ENCODE peak calls at places on chromosomes 7 and 10, in five cellular contexts. M is heart right ventricle, E is prostate gland, Z is OCI-M1, I is HS-5. W is an unnamed sample.
A peak's percentile ranks its signal among the peaks of the same experiment; 100 is the strongest.

GRCh38 chr7:47658886-47659635 is 77.2 kb upstream of the TNS3 start:
- DNase-seq in Z (no peak), M (no peak), I (no peak), E (no peak), W (no peak)

GRCh38 chr7:3153118-3153517 is 109.5 kb upstream of the CARD11 start:
- DNase-seq in I (no peak), Z (no peak), E (no peak), M (no peak), W (no peak)

GRCh38 chr7:138729444-138729843 is 28.3 kb upstream of the SVOPL start:
- DNase-seq in M (no peak), I (no peak), E (no peak), Z (no peak), W (no peak)

GRCh38 chr10:48289652-48290238 is 15.2 kb upstream of the FRMPD2 start:
- DNase-seq in E (peak; percentile 50), Z (peak; percentile 86), M (peak; percentile 54), I (no peak), W (no peak)

GRCh38 chr7:326273-326672 is 36.3 kb downstream of the FOXL3 start:
- DNase-seq in Z (no peak), E (no peak), I (no peak), M (no peak), W (no peak)

GRCh38 chr7:94374721-94375120 is 20.0 kb upstream of the COL1A2 start:
- DNase-seq in Z (no peak), M (no peak), I (no peak), E (no peak), W (no peak)

GRCh38 chr10:92124524-92125168 is 166.2 kb downstream of the CPEB3 start:
- DNase-seq in I (no peak), M (no peak), E (peak; percentile 54), Z (no peak), W (no peak)

GRCh38 chr10:117536359-117536861 is 6.1 kb upstream of the EMX2 start:
- DNase-seq in Z (no peak), I (no peak), M (no peak), E (no peak), W (no peak)

GRCh38 chr10:78251041-78251434 is 217.4 kb downstream of the RPS24 start:
- DNase-seq in Z (no peak), M (no peak), E (no peak), I (no peak), W (no peak)

GRCh38 chr10:95279042-95279820 is 11.6 kb downstream of the PDLIM1 start:
- DNase-seq in M (no peak), E (no peak), Z (no peak), I (no peak), W (no peak)

GRCh38 chr10:44963772-44964633 is 4.4 kb downstream of the RASSF4 start:
- DNase-seq in E (peak; percentile 46), Z (no peak), M (peak; percentile 83), I (no peak), W (no peak)

GRCh38 chr7:9280088-9280487 is 846.7 kb downstream of the NXPH1 start:
- DNase-seq in Z (no peak), I (no peak), E (no peak), M (no peak), W (no peak)

W was measured in GM12892.